ENCODE peak calls at places on chromosomes 2 and 18, in four cellular contexts. L is NCI-H2081, O is breast epithelium, Q is NCI-H226. B is an unnamed sample.

GRCh38 chr2:196239622-196240587 is 68.5 kb upstream of the STK17B start:
- DNase-seq in L (no peak), O (no peak), Q (peak; percentile 96), B (no peak)

GRCh38 chr2:98771771-98772521 is 41.0 kb upstream of the MGAT4A start:
- DNase-seq in O (no peak), Q (peak; percentile 89), L (no peak), B (no peak)

GRCh38 chr18:63149200-63149587 is 170.4 kb downstream of the BCL2 start:
- DNase-seq in L (no peak), Q (no peak), O (no peak), B (peak; percentile 69)

GRCh38 chr2:45946023-45946422 is 294.5 kb downstream of the PRKCE start:
- DNase-seq in O (no peak), Q (peak; percentile 99), L (no peak), B (no peak)

GRCh38 chr2:85273732-85274731 is 53.8 kb downstream of the TGOLN2 start:
- DNase-seq in Q (peak; percentile 73), L (no peak), O (no peak), B (peak; percentile 77)

GRCh38 chr2:127577973-127578372 is 42.5 kb downstream of the MYO7B start:
- DNase-seq in L (no peak), Q (no peak), O (no peak), B (no peak)

GRCh38 chr2:211181626-211182025 is 625.2 kb downstream of the CPS1 start:
- DNase-seq in Q (no peak), O (no peak), L (no peak), B (no peak)

GRCh38 chr2:206275274-206276160 is 1.1 kb downstream of the ZDBF2 start:
- DNase-seq in O (no peak), Q (peak; percentile 1), L (peak; percentile 18), B (no peak)

GRCh38 chr2:8571792-8572499 is 109.9 kb upstream of the ID2 start:
- DNase-seq in O (no peak), Q (no peak), L (peak; percentile 55), B (peak; percentile 38)

GRCh38 chr2:42100696-42101585 is 53.1 kb downstream of the PKDCC start:
- DNase-seq in L (no peak), Q (peak; percentile 52), O (peak; percentile 60), B (no peak)

GRCh38 chr2:102848366-102848839 is 86.6 kb downstream of the TMEM182 start:
- DNase-seq in O (no peak), Q (peak; percentile 70), L (peak; percentile 51), B (peak; percentile 90)

B was measured in NCI-H345.